ENCODE peak calls at places on chromosomes 2 and 18, in four cellular contexts. P is mucosa of descending colon, C is MM.1S, M is neural crest cell. L is an unnamed sample.
A peak's percentile ranks its signal among the peaks of the same experiment; 100 is the strongest.

GRCh38 chr2:75561566-75562512 is 1.1 kb upstream of the EVA1A start:
- DNase-seq in P (no peak), C (no peak), M (no peak), L (no peak)

GRCh38 chr18:79495591-79496071 is 99.9 kb downstream of the NFATC1 start:
- DNase-seq in P (peak; percentile 41), M (no peak), C (no peak), L (peak; percentile 3)

GRCh38 chr2:6181525-6182270 is 489.5 kb downstream of the SOX11 start:
- DNase-seq in C (no peak), M (no peak), P (no peak), L (no peak)

GRCh38 chr2:9732824-9733223 is 102.0 kb upstream of the YWHAQ start:
- DNase-seq in P (no peak), M (no peak), C (no peak), L (no peak)

GRCh38 chr2:1995584-1995983 is 251.3 kb upstream of the PXDN start:
- DNase-seq in C (no peak), M (no peak), P (no peak), L (no peak)

GRCh38 chr18:45652703-45653490 is 37.6 kb downstream of the SLC14A2 start:
- DNase-seq in P (no peak), M (no peak), C (no peak), L (no peak)

GRCh38 chr2:178796079-178796677 is 11.0 kb downstream of the TTN start:
- DNase-seq in P (no peak), C (peak; percentile 55), M (no peak), L (no peak)

GRCh38 chr2:238790126-238790820 is 57.6 kb upstream of the TWIST2 start:
- DNase-seq in P (no peak), C (no peak), M (no peak), L (no peak)

GRCh38 chr2:26980971-26981370 is 10.5 kb downstream of the MAPRE3 start:
- DNase-seq in P (no peak), C (no peak), M (no peak), L (no peak)

GRCh38 chr2:39142012-39142346 is 21.1 kb upstream of the SOS1 start:
- DNase-seq in C (no peak), P (no peak), M (no peak), L (no peak)

GRCh38 chr2:48420512-48421197 is 109.3 kb upstream of the STON1 start:
- DNase-seq in C (peak; percentile 82), M (peak; percentile 95), P (peak; percentile 85), L (peak; percentile 92)

GRCh38 chr2:81901017-81901416 is 1596.5 kb upstream of the LRRTM1 start:
- DNase-seq in P (no peak), C (peak; percentile 34), M (no peak), L (no peak)

DNA sequence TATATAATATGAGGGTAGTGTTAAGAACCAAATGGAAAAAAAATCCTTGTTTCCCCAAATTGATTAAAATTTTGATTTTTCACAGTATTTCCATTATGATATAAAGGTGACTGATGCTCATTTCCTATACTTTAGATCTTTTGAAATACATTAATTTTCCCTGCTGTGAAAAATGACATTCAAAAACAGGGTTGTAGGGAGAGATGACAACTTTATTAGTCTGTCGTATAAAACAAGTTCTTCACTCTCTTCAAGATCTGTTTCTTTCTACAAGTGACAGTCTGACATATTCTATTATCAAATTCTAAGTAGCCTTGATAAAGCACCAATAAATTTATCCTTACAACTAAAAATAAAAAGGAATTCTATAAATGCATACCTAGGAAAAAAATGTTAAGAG is 45.3 kb upstream of the VWC2L start:
- DNase-seq in P (no peak), C (no peak), M (no peak), L (no peak)
- TF ChIP-seq CTCF in P (no peak), C (no peak), M (no peak), L (no peak)

DNA sequence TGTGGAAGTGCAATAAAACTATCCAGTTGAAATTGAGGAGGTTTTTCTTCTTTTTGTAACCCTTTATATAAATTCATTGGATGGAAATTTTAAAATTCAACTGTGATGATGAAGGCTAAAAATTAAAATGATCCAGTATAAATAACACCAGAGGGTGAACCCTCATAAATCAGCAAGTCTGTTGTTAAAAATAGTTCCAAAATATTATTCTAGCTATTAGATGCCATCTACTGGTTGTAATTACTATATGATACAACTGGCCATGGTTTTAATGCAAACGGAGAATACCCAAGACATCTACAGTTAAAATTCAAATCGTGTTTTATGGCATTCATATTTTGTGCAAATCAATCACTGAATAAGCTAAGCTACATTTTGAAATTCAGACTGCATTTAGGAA is 53.8 kb downstream of the TMEM200C start:
- DNase-seq in M (no peak), P (no peak), C (no peak), L (no peak)
- TF ChIP-seq CTCF in M (peak; percentile 50), P (no peak), C (peak; percentile 10), L (no peak)

GRCh38 chr2:237483018-237483731 is 3.9 kb upstream of the MLPH start:
- DNase-seq in C (no peak), P (no peak), M (no peak), L (no peak)
- TF ChIP-seq CTCF in C (no peak), P (no peak), M (peak; percentile 22), L (no peak)

DNA sequence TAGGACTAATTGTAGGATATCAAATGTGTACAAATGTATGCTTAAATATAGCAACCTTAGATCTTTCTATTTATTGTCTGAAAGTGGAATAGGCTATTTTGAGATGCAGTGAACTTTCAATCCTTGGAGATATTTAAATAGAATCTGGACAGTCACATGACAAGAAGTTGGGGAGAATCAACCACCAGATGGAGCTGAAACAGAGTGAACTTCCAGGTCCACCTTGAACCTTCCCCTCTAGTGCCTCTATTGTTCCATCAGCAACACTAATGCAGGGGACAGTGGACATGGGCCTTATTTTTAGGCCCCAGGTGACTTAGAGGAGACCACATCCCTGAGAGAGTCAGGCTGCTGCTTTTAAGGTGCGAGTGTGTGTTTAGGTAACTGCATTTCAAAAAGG is 37.0 kb upstream of the CRIM1 start:
- DNase-seq in M (no peak), C (no peak), P (no peak), L (no peak)
- TF ChIP-seq CTCF in M (no peak), C (peak; percentile 22), P (no peak), L (no peak)

DNA sequence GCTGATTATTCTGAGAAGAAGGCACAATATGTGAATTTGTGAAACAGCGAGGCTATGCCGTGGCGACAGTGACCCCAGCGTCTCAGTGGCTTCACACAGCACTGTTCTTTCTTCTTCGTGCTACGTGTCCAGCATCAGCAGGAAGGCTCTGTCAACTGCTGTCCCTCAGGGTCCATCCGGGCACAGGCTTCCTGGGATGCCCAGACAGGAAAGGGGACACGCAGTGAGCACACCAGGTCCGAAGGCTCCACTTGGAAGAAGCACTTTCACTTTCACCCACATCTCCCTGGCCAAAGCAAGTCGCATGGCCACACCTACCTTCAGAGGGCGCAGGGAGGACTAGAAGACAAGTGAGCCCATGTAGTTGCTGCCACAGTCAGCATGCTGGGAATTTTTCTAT is 47.3 kb downstream of the PTGR3 start:
- DNase-seq in M (no peak), C (no peak), P (no peak), L (no peak)
- TF ChIP-seq CTCF in M (no peak), C (no peak), P (no peak), L (no peak)

GRCh38 chr18:6280344-6280743 is 134.4 kb downstream of the L3MBTL4 start:
- DNase-seq in C (no peak), P (no peak), M (no peak), L (no peak)
- TF ChIP-seq CTCF in C (no peak), P (no peak), M (no peak), L (no peak)

L was measured in glutamatergic neuron.